ENCODE peak calls at places on chromosomes 6 and 20, in ten cellular contexts. D, J, P, V, C, Z, G, U, W and R are unnamed samples.

GRCh38 chr6:107509506-107509905 is 19.6 kb downstream of the SOBP start:
- DNase-seq in V (no peak), U (peak), C (no peak), G (peak), W (no peak), P (no peak), D (peak), Z (peak), J (no peak), R (no peak)

GRCh38 chr20:41004561-41005360 is 23.9 kb upstream of the TOP1 start:
- DNase-seq in W (no peak), J (no peak), U (peak), Z (peak), P (no peak), V (no peak), C (no peak), D (peak), G (peak), R (no peak)

GRCh38 chr6:5787054-5787720 is 219.5 kb downstream of the NRN1 start:
- DNase-seq in G (no peak), W (no peak), P (no peak), D (no peak), U (no peak), C (no peak), J (no peak), V (no peak), Z (no peak), R (no peak)

GRCh38 chr6:53628354-53629119 is 37.0 kb downstream of the KLHL31 start:
- DNase-seq in J (no peak), U (peak), P (no peak), Z (peak), C (no peak), G (no peak), W (no peak), V (no peak), D (no peak), R (no peak)

GRCh38 chr6:3731700-3732099 is 19.8 kb downstream of the PXDC1 start:
- DNase-seq in W (no peak), C (no peak), D (no peak), P (no peak), U (no peak), V (no peak), J (no peak), G (no peak), Z (no peak), R (no peak)

GRCh38 chr6:16824804-16825777 is 63.8 kb upstream of the ATXN1 start:
- DNase-seq in W (no peak), G (no peak), D (no peak), U (no peak), C (no peak), P (no peak), J (no peak), V (no peak), Z (no peak), R (no peak)

GRCh38 chr6:154925130-154925529 is 70.0 kb upstream of the TIAM2 start:
- DNase-seq in G (no peak), W (no peak), Z (no peak), U (no peak), D (no peak), J (no peak), P (no peak), C (no peak), V (no peak), R (no peak)

GRCh38 chr6:37056112-37056403 is 50.6 kb downstream of the FGD2 start:
- DNase-seq in Z (no peak), J (no peak), G (no peak), U (no peak), V (no peak), W (no peak), P (no peak), D (no peak), C (no peak), R (no peak)

GRCh38 chr6:5316946-5317345 is 55.6 kb downstream of the FARS2 start:
- DNase-seq in V (no peak), W (no peak), C (no peak), D (no peak), J (no peak), U (no peak), Z (no peak), G (no peak), P (no peak), R (no peak)

GRCh38 chr6:3887150-3887700 is 38.1 kb downstream of the FAM50B start:
- DNase-seq in C (peak), P (peak), V (no peak), W (no peak), J (no peak), U (peak), G (no peak), Z (no peak), D (peak), R (no peak)

GRCh38 chr6:111794716-111795452 is 78.4 kb downstream of the FYN start:
- DNase-seq in D (no peak), W (no peak), G (no peak), U (peak), Z (no peak), J (no peak), C (no peak), P (no peak), V (no peak), R (no peak)

GRCh38 chr6:25369450-25370086 is 90.4 kb downstream of the CARMIL1 start:
- DNase-seq in J (no peak), D (no peak), W (no peak), P (no peak), U (peak), G (peak), Z (peak), C (no peak), V (no peak), R (no peak)

GRCh38 chr6:48979085-48979484 is 484.0 kb downstream of the MMUT start:
- DNase-seq in G (no peak), P (no peak), J (no peak), D (no peak), V (no peak), Z (no peak), C (no peak), U (no peak), W (no peak), R (no peak)

GRCh38 chr20:47785900-47786762 is 850 bp upstream of the SULF2 start:
- DNase-seq in W (peak), J (peak), U (peak), P (peak), G (peak), Z (peak), V (peak), D (peak), C (peak), R (no peak)

GRCh38 chr20:53613748-53614147 is 20.1 kb upstream of the ZNF217 start:
- DNase-seq in D (no peak), W (no peak), U (no peak), C (no peak), J (no peak), Z (no peak), P (no peak), V (no peak), G (no peak), R (no peak)

DNA sequence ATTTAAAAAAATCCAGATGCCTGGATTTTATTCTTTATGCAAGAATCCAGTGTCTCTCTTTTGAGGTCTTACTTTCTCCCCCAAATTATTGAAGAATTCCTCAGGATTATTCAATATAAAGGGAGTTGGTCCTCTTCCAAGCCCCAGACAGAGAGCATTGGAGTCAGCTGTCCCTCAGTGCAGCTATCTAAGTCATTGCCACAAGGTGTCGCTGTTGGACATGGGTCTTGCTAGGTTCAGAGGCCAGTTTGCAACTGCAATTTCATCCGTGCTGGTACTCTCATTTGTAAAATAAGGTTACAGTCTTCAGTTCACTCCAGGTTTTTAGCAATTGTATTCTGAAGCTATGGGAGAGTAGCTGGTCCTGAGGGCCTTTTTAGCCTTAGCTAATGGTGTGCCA is 27.8 kb downstream of the CCN2 start:
- DNase-seq in U (peak), Z (peak), J (no peak), V (no peak), C (peak), P (peak), D (peak), G (peak), W (no peak), R (no peak)
- TF ChIP-seq CTCF in U (peak), Z (peak), J (peak), V (peak), C (peak), P (no peak), D (no peak), G (peak), W (peak), R (peak)

GRCh38 chr6:131488780-131489179 is 84.2 kb upstream of the ARG1 start:
- DNase-seq in J (no peak), D (no peak), V (no peak), U (peak), P (no peak), Z (no peak), W (no peak), C (no peak), G (no peak), R (no peak)
- H3K27ac ChIP-seq in J (no peak), D (no peak), V (no peak), U (no peak), P (no peak), Z (no peak), W (no peak), C (no peak), G (no peak), R (no peak)

GRCh38 chr6:62286470-62286843 is 432 bp upstream of the KHDRBS2 start:
- DNase-seq in P (peak), D (no peak), Z (no peak), G (no peak), C (no peak), W (no peak), J (no peak), U (no peak), V (no peak), R (no peak)
- H3K4me3 ChIP-seq in P (peak), D (no peak), Z (no peak), G (peak), C (no peak), W (peak), J (no peak), U (no peak), V (no peak), R (no peak)

DNA sequence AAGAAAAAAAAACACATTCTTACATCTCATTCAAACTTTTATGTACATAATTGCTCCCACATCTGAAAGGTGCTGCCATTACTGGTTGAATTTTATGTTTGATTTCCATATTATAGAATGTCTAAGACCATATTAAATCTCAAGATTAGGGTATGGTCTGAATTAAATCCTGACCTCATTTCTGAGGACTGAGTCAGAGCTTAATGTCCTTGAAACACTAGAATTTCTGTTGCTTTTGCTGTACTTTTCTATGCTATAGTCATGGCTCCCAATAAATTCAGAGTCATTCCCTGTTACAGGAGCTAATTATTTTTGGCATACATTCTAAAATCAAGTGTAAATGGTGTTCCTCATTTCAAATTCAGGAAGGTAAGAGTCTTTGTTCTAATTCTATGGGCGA is 285.3 kb upstream of the MANEA start:
- DNase-seq in G (no peak), U (no peak), J (no peak), W (no peak), V (no peak), Z (no peak), P (no peak), D (no peak), C (no peak), R (no peak)
- TF ChIP-seq CTCF in G (no peak), U (no peak), J (no peak), W (no peak), V (no peak), Z (no peak), P (no peak), D (no peak), C (no peak), R (no peak)

DNA sequence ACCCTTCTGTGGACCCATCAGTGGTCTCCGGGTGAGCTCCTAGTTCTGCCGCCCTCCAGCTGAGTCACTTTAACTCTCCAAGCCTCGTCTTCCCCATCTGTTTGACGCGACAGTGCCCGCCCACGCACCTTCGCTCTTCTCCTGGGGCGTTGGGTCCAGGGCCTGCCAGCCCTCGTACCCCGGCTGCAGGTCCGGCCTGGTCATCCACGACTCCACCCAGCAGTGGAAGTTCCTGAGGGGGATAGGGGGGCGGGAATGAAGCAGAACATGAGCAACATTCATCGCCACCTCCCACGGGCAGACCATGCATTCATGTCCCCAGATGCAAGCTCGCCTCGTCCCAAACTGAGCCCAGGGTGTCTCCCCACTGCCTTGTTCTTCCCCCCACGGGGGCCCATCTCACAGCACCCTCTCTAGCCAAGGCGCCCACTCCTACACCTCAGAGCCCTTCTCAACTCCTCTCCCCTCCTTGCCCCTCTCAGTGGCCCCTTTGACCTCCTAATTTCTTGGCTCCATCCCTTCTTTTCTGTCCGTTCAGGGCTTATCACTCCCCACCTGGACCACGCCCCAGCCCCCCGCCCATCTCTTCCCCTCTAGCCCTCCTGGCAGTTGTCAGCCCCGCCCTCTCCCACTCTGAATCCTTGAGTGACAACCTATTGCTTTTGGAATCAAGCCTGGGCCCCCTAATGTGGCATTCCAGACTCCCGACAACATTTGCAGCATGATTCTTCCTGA is 23.7 kb downstream of the TGM2 start:
- DNase-seq in C (no peak), J (no peak), P (no peak), G (no peak), D (no peak), Z (peak), V (no peak), U (peak), W (no peak), R (no peak)
- H3K27ac ChIP-seq in C (no peak), J (peak), P (no peak), G (no peak), D (no peak), Z (no peak), V (no peak), U (no peak), W (peak), R (peak)

GRCh38 chr20:64077094-64077493 is 2.2 kb downstream of the RGS19 start:
- DNase-seq in J (no peak), P (peak), C (no peak), D (no peak), V (peak), G (no peak), Z (no peak), U (no peak), W (no peak), R (no peak)
- H3K4me3 ChIP-seq in J (no peak), P (peak), C (no peak), D (no peak), V (no peak), G (peak), Z (no peak), U (no peak), W (no peak), R (no peak)

GRCh38 chr6:11009353-11009752 is 34.8 kb downstream of the ELOVL2 start:
- DNase-seq in D (no peak), V (no peak), W (no peak), U (peak), Z (peak), G (no peak), P (no peak), J (no peak), C (no peak), R (no peak)

GRCh38 chr6:11002176-11002575 is 41.9 kb downstream of the ELOVL2 start:
- DNase-seq in D (no peak), C (no peak), Z (no peak), G (no peak), P (no peak), J (no peak), V (no peak), W (no peak), U (no peak), R (no peak)

GRCh38 chr6:11007715-11008608 is 36.1 kb downstream of the ELOVL2 start:
- DNase-seq in J (peak), Z (peak), G (no peak), U (peak), C (peak), P (no peak), W (no peak), D (no peak), V (no peak), R (no peak)

GRCh38 chr6:11008821-11009220 is 35.3 kb downstream of the ELOVL2 start:
- DNase-seq in Z (peak), U (peak), V (no peak), G (no peak), C (peak), W (no peak), P (no peak), J (no peak), D (no peak), R (no peak)

GRCh38 chr6:11006060-11006459 is 38.0 kb downstream of the ELOVL2 start:
- DNase-seq in J (no peak), W (no peak), C (peak), D (no peak), P (no peak), U (no peak), V (no peak), Z (no peak), G (no peak), R (no peak)
- TF ChIP-seq CTCF in J (no peak), W (no peak), C (no peak), D (no peak), P (no peak), U (no peak), V (no peak), Z (no peak), G (no peak), R (no peak)

GRCh38 chr20:20754758-20755157 is 42.3 kb upstream of the RALGAPA2 start:
- DNase-seq in V (no peak), U (no peak), G (no peak), C (no peak), Z (no peak), J (no peak), D (no peak), W (no peak), P (no peak), R (no peak)
- H3K27ac ChIP-seq in V (no peak), U (no peak), G (no peak), C (no peak), Z (no peak), J (no peak), D (no peak), W (no peak), P (no peak), R (no peak)

DNA sequence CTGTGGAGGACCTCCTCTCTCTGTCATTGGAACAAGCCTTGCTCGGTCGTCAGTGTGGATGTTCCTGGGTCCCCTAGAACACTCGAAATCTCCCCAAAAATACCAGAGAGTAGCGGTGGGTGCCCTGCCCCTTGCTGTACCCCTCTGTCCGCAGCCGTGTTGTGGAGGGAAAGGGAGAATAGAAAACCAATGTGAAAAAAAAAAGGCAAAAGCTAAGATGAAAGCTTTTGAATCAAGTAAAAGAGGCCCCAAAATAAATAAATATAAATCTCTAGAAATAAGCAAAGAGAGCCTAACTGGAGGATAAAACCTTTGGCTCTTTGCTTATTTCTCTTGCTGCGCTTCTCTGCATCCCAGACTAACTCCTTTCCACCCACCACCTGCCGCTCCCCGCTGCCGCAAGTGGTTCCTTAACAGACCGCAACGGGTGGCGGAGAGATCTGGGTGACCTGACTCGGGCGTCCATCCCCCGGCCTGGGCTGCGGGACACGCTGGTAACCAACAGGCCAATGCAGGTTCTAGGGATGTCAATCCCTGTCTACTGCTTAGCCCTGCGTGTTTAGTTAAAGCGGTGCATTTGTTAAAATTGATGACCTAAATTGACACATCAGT is 110.0 kb downstream of the GPX5 start:
- DNase-seq in V (no peak), U (no peak), J (no peak), D (no peak), W (peak), P (no peak), Z (no peak), C (no peak), G (no peak), R (no peak)
- H3K4me3 ChIP-seq in V (no peak), U (no peak), J (peak), D (no peak), W (peak), P (no peak), Z (peak), C (peak), G (no peak), R (peak)

GRCh38 chr6:152993847-152994246 is 8.7 kb downstream of the MTRF1L start:
- DNase-seq in V (no peak), J (no peak), D (no peak), U (no peak), C (no peak), Z (no peak), P (no peak), G (no peak), W (no peak), R (no peak)

GRCh38 chr6:152993431-152993830 is 9.1 kb downstream of the MTRF1L start:
- DNase-seq in V (no peak), C (no peak), W (no peak), J (peak), P (no peak), D (no peak), Z (no peak), U (no peak), G (no peak), R (no peak)
- TF ChIP-seq CTCF in V (no peak), C (peak), W (no peak), J (no peak), P (no peak), D (no peak), Z (no peak), U (peak), G (no peak), R (no peak)